ENCODE peak calls at places on chromosomes 16 and 17, in six cellular contexts. J is pancreas; M is PC-9; G is CD4-positive, alpha-beta memory T cell; E is mammary epithelial cell; I is HCT116. N is an unnamed sample.

GRCh38 chr17:65514541-65514940 is 46.9 kb downstream of the AXIN2 start:
- DNase-seq in J (no peak), M (no peak), G (no peak), E (peak; percentile 31), I (no peak), N (peak; percentile 61)

GRCh38 chr16:13931845-13932244 is 11.9 kb downstream of the ERCC4 start:
- DNase-seq in J (no peak), M (no peak), G (peak; percentile 17), E (no peak), I (no peak), N (no peak)

GRCh38 chr17:18377437-18378204 is at the start of gene EVPLL:
- DNase-seq in J (no peak), M (peak; percentile 80), G (no peak), E (peak; percentile 94), I (no peak), N (no peak)

GRCh38 chr16:80938035-80938927 is 68.4 kb downstream of the CMC2 start:
- DNase-seq in J (peak; percentile 29), M (no peak), G (no peak), E (peak; percentile 35), I (peak; percentile 51), N (peak; percentile 82)

GRCh38 chr17:236641-237405 is 55.4 kb upstream of the DOC2B start:
- DNase-seq in J (no peak), M (no peak), G (no peak), E (no peak), I (no peak), N (peak; percentile 40)

GRCh38 chr16:57535680-57536305 is 578 bp downstream of the CCDC102A start:
- DNase-seq in J (peak; percentile 96), M (peak; percentile 62), G (peak; percentile 90), E (peak; percentile 89), I (peak; percentile 79), N (peak; percentile 97)

GRCh38 chr17:63950940-63951907 is 19.1 kb upstream of the CD79B start:
- DNase-seq in J (peak; percentile 67), M (peak; percentile 50), G (peak; percentile 23), E (peak; percentile 39), I (peak; percentile 58), N (no peak)

GRCh38 chr17:60630352-60630751 is 30.4 kb downstream of the PPM1D start:
- DNase-seq in J (no peak), M (no peak), G (no peak), E (no peak), I (no peak), N (no peak)

GRCh38 chr16:55668337-55669281 is 12.8 kb downstream of the SLC6A2 start:
- DNase-seq in J (no peak), M (peak; percentile 99), G (no peak), E (peak; percentile 94), I (no peak), N (no peak)

GRCh38 chr16:65519402-65519801 is 397.5 kb upstream of the CDH11 start:
- DNase-seq in J (no peak), M (no peak), G (no peak), E (no peak), I (no peak), N (no peak)

GRCh38 chr16:2692251-2692947 is 10.1 kb downstream of the KCTD5 start:
- DNase-seq in J (no peak), M (no peak), G (no peak), E (no peak), I (no peak), N (no peak)

GRCh38 chr17:1298616-1299015 is 19.2 kb downstream of the TRARG1 start:
- DNase-seq in J (no peak), M (no peak), G (peak; percentile 41), E (no peak), I (no peak), N (no peak)

GRCh38 chr17:55730808-55731207 is 8.1 kb upstream of the TMEM100 start:
- DNase-seq in J (no peak), M (no peak), G (no peak), E (no peak), I (no peak), N (no peak)

GRCh38 chr17:59600169-59600568 is 19.5 kb upstream of the CLTC start:
- DNase-seq in J (no peak), M (no peak), G (no peak), E (no peak), I (no peak), N (no peak)

GRCh38 chr17:41739661-41740352 is 5.4 kb upstream of the HAP1 start:
- DNase-seq in J (no peak), M (peak; percentile 91), G (no peak), E (peak; percentile 96), I (no peak), N (no peak)

GRCh38 chr16:62625291-62625690 is 589.1 kb upstream of the CDH8 start:
- DNase-seq in J (no peak), M (no peak), G (no peak), E (no peak), I (no peak), N (no peak)

GRCh38 chr17:82435103-82435502 is 15.4 kb downstream of the CYBC1 start:
- DNase-seq in J (no peak), M (no peak), G (no peak), E (no peak), I (no peak), N (no peak)

GRCh38 chr17:68172461-68172954 is 75.3 kb upstream of the AMZ2 start:
- DNase-seq in J (peak; percentile 79), M (peak; percentile 40), G (peak; percentile 67), E (peak; percentile 35), I (peak; percentile 63), N (peak; percentile 83)

GRCh38 chr17:18143044-18143936 is 34.7 kb downstream of the MYO15A start:
- DNase-seq in J (no peak), M (no peak), G (no peak), E (no peak), I (no peak), N (no peak)

GRCh38 chr16:17555176-17555575 is 84.4 kb upstream of the XYLT1 start:
- DNase-seq in J (no peak), M (no peak), G (no peak), E (peak; percentile 65), I (no peak), N (no peak)

GRCh38 chr16:2785101-2785991 is 2.0 kb downstream of the PRSS33 start:
- DNase-seq in J (peak; percentile 12), M (no peak), G (peak; percentile 28), E (no peak), I (no peak), N (no peak)

GRCh38 chr17:27882162-27882840 is 10.9 kb downstream of the LYRM9 start:
- DNase-seq in J (no peak), M (no peak), G (no peak), E (no peak), I (no peak), N (no peak)

GRCh38 chr16:71882505-71883192 is 1.3 kb downstream of the ZNF821 start:
- DNase-seq in J (peak; percentile 71), M (peak; percentile 69), G (peak; percentile 82), E (peak; percentile 67), I (peak; percentile 72), N (peak; percentile 87)

GRCh38 chr17:65359016-65359415 is 202.4 kb downstream of the AXIN2 start:
- DNase-seq in J (no peak), M (peak; percentile 81), G (no peak), E (peak; percentile 83), I (peak; percentile 56), N (no peak)

GRCh38 chr16:4913774-4914525 is 23.0 kb downstream of the PPL start:
- DNase-seq in J (no peak), M (no peak), G (no peak), E (no peak), I (no peak), N (no peak)

GRCh38 chr17:78019367-78019975 is 61.0 kb downstream of the TNRC6C start:
- DNase-seq in J (no peak), M (no peak), G (peak; percentile 32), E (no peak), I (peak; percentile 33), N (no peak)

GRCh38 chr17:39838057-39838456 is 26.1 kb downstream of the IKZF3 start:
- DNase-seq in J (no peak), M (no peak), G (no peak), E (no peak), I (no peak), N (no peak)

DNA sequence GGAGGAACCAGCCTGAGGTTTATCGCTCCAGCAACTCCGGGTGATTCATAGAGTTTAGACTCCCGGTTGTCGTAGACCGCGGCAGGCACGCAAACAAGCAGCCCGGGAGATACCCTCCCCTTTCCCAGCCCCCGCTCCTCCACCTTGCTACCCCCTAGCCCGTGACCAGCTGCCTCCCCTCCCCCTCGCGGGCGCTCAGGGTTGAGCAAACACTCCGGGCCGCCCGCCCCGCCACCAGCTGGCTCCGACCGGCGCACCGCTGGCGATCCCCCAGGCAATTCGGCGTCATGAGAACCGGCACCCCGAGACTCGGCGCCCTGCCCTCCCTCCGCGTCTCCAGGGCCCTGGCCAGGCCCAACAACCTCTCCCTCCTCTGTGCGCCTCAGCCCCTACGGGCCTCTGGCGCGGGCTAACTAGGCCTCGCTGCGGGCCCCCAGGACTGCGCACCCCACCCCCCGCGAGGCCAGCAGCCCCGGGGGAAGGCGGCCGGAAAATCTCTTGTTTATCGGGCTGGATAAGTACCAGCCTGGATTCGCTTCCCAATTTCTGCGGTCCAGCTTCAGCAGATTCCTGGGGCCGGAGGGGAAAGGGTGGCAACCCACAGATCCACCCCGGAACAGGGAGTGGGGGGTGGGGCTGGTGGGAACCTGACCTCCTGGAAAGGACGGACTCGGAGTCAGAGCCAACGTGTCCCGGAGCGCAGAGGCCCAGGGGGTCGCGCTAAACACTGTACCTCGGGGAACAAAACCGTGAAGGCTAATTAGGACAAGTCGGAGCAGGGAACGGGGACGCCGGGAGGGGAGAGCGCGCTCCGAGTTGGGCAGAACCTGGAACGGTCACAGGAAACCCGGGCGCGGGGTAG is 951 bp upstream of the GPRC5C start:
- DNase-seq in J (peak; percentile 96), M (peak; percentile 83), G (no peak), E (peak; percentile 89), I (peak; percentile 40), N (peak; percentile 81)
- H3K4me1 ChIP-seq in J (peaks cover 39% of the 10 kb centered on the region), M (peaks cover 19% of the 10 kb centered on the region), G (peaks cover 14% of the 10 kb centered on the region), E (peaks cover 37% of the 10 kb centered on the region), I (peaks cover 40% of the 10 kb centered on the region), N (peaks cover 45% of the 10 kb centered on the region)

DNA sequence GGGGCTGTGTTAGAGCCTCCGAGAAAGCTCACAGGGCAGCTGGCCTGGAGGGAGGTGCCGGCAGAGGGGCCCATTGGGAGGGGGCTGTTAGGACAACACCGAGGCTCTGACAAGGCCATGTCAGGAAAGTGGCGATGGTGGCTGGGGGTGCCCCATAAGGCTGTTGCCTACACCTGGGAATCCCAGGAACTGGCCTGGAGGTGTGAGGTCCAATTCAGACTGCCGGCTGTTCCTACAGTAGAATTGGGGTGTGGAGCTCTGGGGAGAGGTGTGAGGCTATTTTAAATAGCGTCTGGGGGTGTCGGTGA is 155.0 kb upstream of the CHMP6 start:
- DNase-seq in J (no peak), M (no peak), G (no peak), E (no peak), I (no peak), N (no peak)
- H3K27ac ChIP-seq in J (no peak overlapping the region), M (no peak overlapping the region), G (no peak overlapping the region), E (no peak overlapping the region), I (no peak overlapping the region), N (no peak overlapping the region)

DNA sequence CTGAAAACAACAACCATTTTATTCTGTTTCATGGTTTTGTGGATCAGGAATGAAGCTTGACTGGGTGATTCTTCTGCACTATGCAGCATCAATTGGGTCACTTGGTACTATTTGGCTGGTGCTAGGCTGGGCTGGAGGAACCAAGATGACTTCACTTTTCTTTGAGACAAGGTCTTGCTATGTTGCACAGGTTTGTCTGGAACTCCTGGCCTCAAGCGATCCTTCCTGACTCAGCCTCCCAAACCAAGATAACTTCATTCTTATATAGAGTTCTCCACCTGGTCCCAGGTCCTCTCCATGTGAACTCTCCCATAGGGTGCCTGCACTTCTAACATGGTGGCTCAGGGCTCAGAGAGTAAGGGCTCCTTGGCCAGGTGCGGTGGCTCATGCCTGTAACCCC is 1.9 kb upstream of the PIPOX start:
- DNase-seq in J (no peak), M (no peak), G (no peak), E (no peak), I (no peak), N (no peak)
- H3K4me1 ChIP-seq in J (peaks cover 6% of the 10 kb centered on the region), M (no peaks in the 10 kb centered on the region), G (no peaks in the 10 kb centered on the region), E (peaks cover 37% of the 10 kb centered on the region), I (no peaks in the 10 kb centered on the region), N (no peaks in the 10 kb centered on the region)

GRCh38 chr17:74746376-74746775 is 2.1 kb upstream of the NHERF1 start:
- DNase-seq in J (no peak), M (no peak), G (no peak), E (no peak), I (no peak), N (no peak)
- H3K27ac ChIP-seq in J (no peak overlapping the region), M (no peak overlapping the region), G (peak overlapping the region; percentile 80), E (no peak overlapping the region), I (no peak overlapping the region), N (no peak overlapping the region)